ENCODE peak calls at places on chromosome 22, in four cellular contexts. One of them, this sample, is unnamed.

GRCh38 chr22:24230911-24231656 is 13.8 kb downstream of the GGT5 start:
- DNase-seq in BE2C: no peak
- DNase-seq in upper lobe of left lung: peak; percentile 60
- DNase-seq in psoas muscle: no peak
- DNase-seq in this sample: no peak

GRCh38 chr22:35046744-35047462 is 19.1 kb upstream of the ISX start:
- DNase-seq in BE2C: no peak
- DNase-seq in upper lobe of left lung: no peak
- DNase-seq in psoas muscle: no peak
- DNase-seq in this sample: no peak

GRCh38 chr22:42683599-42684283 is 34.5 kb upstream of the CYB5R3 start:
- DNase-seq in BE2C: peak; percentile 55
- DNase-seq in upper lobe of left lung: no peak
- DNase-seq in psoas muscle: peak; percentile 76
- DNase-seq in this sample: no peak

GRCh38 chr22:25629613-25630012 is 65.1 kb downstream of the GRK3 start:
- DNase-seq in BE2C: no peak
- DNase-seq in upper lobe of left lung: no peak
- DNase-seq in psoas muscle: no peak
- DNase-seq in this sample: no peak

GRCh38 chr22:47207387-47207786 is 444.9 kb downstream of the TBC1D22A start:
- DNase-seq in BE2C: no peak
- DNase-seq in upper lobe of left lung: peak; percentile 10
- DNase-seq in psoas muscle: no peak
- DNase-seq in this sample: no peak

GRCh38 chr22:42780070-42780540 is 59.4 kb upstream of the A4GALT start:
- DNase-seq in BE2C: peak; percentile 71
- DNase-seq in upper lobe of left lung: peak; percentile 51
- DNase-seq in psoas muscle: no peak
- DNase-seq in this sample: peak; percentile 98

GRCh38 chr22:25120761-25121212 is 78.9 kb upstream of the CRYBB3 start:
- DNase-seq in BE2C: no peak
- DNase-seq in upper lobe of left lung: peak; percentile 83
- DNase-seq in psoas muscle: no peak
- DNase-seq in this sample: no peak

GRCh38 chr22:47299211-47299878 is 536.9 kb downstream of the TBC1D22A start:
- DNase-seq in BE2C: no peak
- DNase-seq in upper lobe of left lung: no peak
- DNase-seq in psoas muscle: no peak
- DNase-seq in this sample: no peak

GRCh38 chr22:36252754-36253522 is at the start of gene APOL1:
- DNase-seq in BE2C: no peak
- DNase-seq in upper lobe of left lung: peak; percentile 78
- DNase-seq in psoas muscle: no peak
- DNase-seq in this sample: peak; percentile 57

GRCh38 chr22:46984751-46985506 is 222.5 kb downstream of the TBC1D22A start:
- DNase-seq in BE2C: no peak
- DNase-seq in upper lobe of left lung: no peak
- DNase-seq in psoas muscle: no peak
- DNase-seq in this sample: peak; percentile 67

GRCh38 chr22:37161442-37161841 is 11.7 kb upstream of the IL2RB start:
- DNase-seq in BE2C: peak; percentile 61
- DNase-seq in upper lobe of left lung: no peak
- DNase-seq in psoas muscle: no peak
- DNase-seq in this sample: no peak

GRCh38 chr22:36541831-36542391 is 12.9 kb upstream of the EIF3D start:
- DNase-seq in BE2C: peak; percentile 46
- DNase-seq in upper lobe of left lung: no peak
- DNase-seq in psoas muscle: no peak
- DNase-seq in this sample: peak; percentile 87

GRCh38 chr22:31947296-31947695 is 3.0 kb downstream of the YWHAH start:
- DNase-seq in BE2C: no peak
- DNase-seq in upper lobe of left lung: no peak
- DNase-seq in psoas muscle: no peak
- DNase-seq in this sample: peak; percentile 62

GRCh38 chr22:35510481-35510934 is 30.1 kb upstream of the RASD2 start:
- DNase-seq in BE2C: no peak
- DNase-seq in upper lobe of left lung: no peak
- DNase-seq in psoas muscle: no peak
- DNase-seq in this sample: peak; percentile 17

GRCh38 chr22:17368144-17368726 is 1.0 kb upstream of the CECR2 start:
- DNase-seq in BE2C: no peak
- DNase-seq in upper lobe of left lung: no peak
- DNase-seq in psoas muscle: no peak
- DNase-seq in this sample: peak; percentile 17
- H3K4me3 ChIP-seq in BE2C: peak overlapping the region; percentile 23
- H3K4me3 ChIP-seq in upper lobe of left lung: peak overlapping the region; percentile 84
- H3K4me3 ChIP-seq in psoas muscle: peak overlapping the region; percentile 92
- H3K4me3 ChIP-seq in this sample: peak overlapping the region; percentile 48

DNA sequence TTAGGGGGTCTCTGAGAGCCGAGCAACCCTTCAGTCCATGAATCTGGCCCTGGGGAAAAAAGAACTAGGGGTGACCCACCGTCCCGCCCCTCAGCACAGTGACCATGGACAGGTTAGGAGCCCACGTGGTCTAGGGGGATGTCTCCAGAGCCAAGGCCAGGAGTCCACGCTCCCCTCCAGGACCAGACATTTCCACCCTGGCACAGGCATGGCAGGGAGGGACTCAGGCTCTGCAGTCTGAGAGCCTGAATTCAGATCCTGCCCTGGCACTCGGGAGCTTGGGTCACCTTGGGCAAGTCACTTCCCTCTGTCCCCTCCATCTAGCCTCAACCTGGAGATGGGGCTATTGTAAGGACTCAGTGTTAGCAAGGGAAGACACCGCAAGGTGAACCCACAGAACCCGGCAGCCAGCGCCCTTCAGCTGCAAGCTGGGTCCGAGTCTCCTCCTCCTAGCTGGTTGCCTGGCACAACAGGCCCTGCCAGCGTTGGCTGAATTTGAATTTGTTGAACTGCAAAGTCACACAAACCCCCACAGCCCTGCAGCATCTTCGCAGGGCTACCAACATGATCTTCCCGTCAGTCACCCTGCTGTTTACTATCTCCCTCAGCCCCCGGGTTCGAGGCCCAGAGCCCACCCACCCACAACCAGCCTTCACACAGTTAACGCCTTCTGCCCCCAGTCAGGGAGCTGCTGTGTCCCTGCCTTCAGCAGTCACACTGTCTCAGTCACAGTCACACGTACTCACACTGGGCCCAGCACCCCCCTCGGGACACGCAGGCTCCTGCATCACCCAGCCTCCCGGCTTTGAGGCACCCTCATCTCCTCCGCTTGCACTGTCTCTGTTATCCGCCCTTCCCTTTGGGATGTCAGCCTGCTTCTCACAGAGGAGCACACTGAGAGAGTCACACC is 603 bp upstream of the PDGFB start:
- DNase-seq in BE2C: no peak
- DNase-seq in upper lobe of left lung: no peak
- DNase-seq in psoas muscle: no peak
- DNase-seq in this sample: no peak
- H3K4me3 ChIP-seq in BE2C: no peak overlapping the region
- H3K4me3 ChIP-seq in upper lobe of left lung: peak overlapping the region; percentile 64
- H3K4me3 ChIP-seq in psoas muscle: peak overlapping the region; percentile 73
- H3K4me3 ChIP-seq in this sample: no peak overlapping the region

GRCh38 chr22:33050614-33051230 is 7.5 kb downstream of the SYN3 start:
- DNase-seq in BE2C: no peak
- DNase-seq in upper lobe of left lung: no peak
- DNase-seq in psoas muscle: no peak
- DNase-seq in this sample: no peak
- H3K4me3 ChIP-seq in BE2C: no peak overlapping the region
- H3K4me3 ChIP-seq in upper lobe of left lung: no peak overlapping the region
- H3K4me3 ChIP-seq in psoas muscle: no peak overlapping the region
- H3K4me3 ChIP-seq in this sample: no peak overlapping the region

GRCh38 chr22:30306629-30307016 is 17.3 kb upstream of the CASTOR1 start:
- DNase-seq in BE2C: no peak
- DNase-seq in upper lobe of left lung: no peak
- DNase-seq in psoas muscle: no peak
- DNase-seq in this sample: no peak

GRCh38 chr22:30308518-30309230 is 18.1 kb downstream of the TBC1D10A start:
- DNase-seq in BE2C: no peak
- DNase-seq in upper lobe of left lung: no peak
- DNase-seq in psoas muscle: no peak
- DNase-seq in this sample: peak; percentile 65

GRCh38 chr22:30305906-30306628 is 16.8 kb upstream of the CASTOR1 start:
- DNase-seq in BE2C: no peak
- DNase-seq in upper lobe of left lung: no peak
- DNase-seq in psoas muscle: no peak
- DNase-seq in this sample: no peak

GRCh38 chr22:30308096-30308495 is 18.6 kb downstream of the TBC1D10A start:
- DNase-seq in BE2C: no peak
- DNase-seq in upper lobe of left lung: no peak
- DNase-seq in psoas muscle: no peak
- DNase-seq in this sample: no peak

DNA sequence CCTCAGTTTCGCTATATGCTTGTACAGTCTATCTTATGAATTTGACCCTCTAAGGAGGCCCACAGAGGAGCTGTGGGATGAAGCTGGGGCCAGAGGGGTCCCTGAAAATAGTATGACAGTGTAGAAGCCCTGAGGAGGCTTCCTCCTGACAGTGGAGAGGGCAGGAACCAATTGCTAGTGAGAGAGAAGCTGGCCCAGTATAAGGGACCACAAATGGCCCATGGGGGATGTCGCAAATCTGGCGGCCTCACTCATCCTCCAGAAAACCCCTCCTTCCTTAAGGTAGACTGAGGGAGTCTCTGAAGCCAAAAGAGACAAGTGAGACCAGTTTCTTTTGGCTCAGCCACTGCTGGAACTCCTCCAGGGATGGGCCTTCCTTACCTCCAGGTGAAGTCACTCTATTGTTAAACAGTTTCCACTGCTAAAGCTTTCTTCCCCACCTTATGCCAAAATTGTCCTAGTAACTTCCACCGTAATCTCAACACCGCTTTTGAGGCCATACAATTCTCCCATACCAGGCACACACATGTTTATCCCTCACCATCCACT is 17.8 kb upstream of the CASTOR1 start:
- DNase-seq in BE2C: no peak
- DNase-seq in upper lobe of left lung: no peak
- DNase-seq in psoas muscle: no peak
- DNase-seq in this sample: no peak
- H3K4me3 ChIP-seq in BE2C: no peak overlapping the region
- H3K4me3 ChIP-seq in upper lobe of left lung: no peak overlapping the region
- H3K4me3 ChIP-seq in psoas muscle: no peak overlapping the region
- H3K4me3 ChIP-seq in this sample: no peak overlapping the region

DNA sequence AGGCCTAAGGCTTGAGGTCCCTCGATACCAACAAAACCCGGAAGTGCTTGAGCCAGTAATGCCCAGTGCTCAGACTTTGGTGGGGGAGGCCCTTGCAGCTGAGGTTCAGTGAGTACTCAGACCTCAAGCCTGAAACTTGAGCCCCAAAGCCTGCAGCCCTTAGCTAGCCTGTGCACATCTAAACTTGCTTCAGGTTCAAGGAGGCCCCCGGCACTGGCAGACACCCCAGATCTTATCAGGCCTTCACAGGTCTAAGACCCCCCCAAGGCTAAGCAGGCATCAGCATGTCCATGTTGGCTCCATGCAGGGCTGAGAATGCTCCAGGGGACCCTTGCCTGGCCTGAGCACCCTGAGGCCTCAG is 993 bp upstream of the CASTOR1 start:
- DNase-seq in BE2C: no peak
- DNase-seq in upper lobe of left lung: peak; percentile 46
- DNase-seq in psoas muscle: no peak
- DNase-seq in this sample: peak; percentile 46
- H3K4me3 ChIP-seq in BE2C: no peak overlapping the region
- H3K4me3 ChIP-seq in upper lobe of left lung: peak overlapping the region; percentile 98
- H3K4me3 ChIP-seq in psoas muscle: no peak overlapping the region
- H3K4me3 ChIP-seq in this sample: no peak overlapping the region

GRCh38 chr22:23228503-23228902 is 48.2 kb downstream of the BCR start:
- DNase-seq in BE2C: no peak
- DNase-seq in upper lobe of left lung: no peak
- DNase-seq in psoas muscle: no peak
- DNase-seq in this sample: no peak

GRCh38 chr22:23231471-23232093 is 51.3 kb downstream of the BCR start:
- DNase-seq in BE2C: no peak
- DNase-seq in upper lobe of left lung: no peak
- DNase-seq in psoas muscle: no peak
- DNase-seq in this sample: no peak

GRCh38 chr22:23229646-23230045 is 49.3 kb downstream of the BCR start:
- DNase-seq in BE2C: no peak
- DNase-seq in upper lobe of left lung: no peak
- DNase-seq in psoas muscle: no peak
- DNase-seq in this sample: no peak

GRCh38 chr22:23232094-23232905 is 52.0 kb downstream of the BCR start:
- DNase-seq in BE2C: no peak
- DNase-seq in upper lobe of left lung: no peak
- DNase-seq in psoas muscle: no peak
- DNase-seq in this sample: no peak

GRCh38 chr22:23230348-23231068 is 50.2 kb downstream of the BCR start:
- DNase-seq in BE2C: no peak
- DNase-seq in upper lobe of left lung: no peak
- DNase-seq in psoas muscle: no peak
- DNase-seq in this sample: no peak
- H3K4me3 ChIP-seq in BE2C: no peak overlapping the region
- H3K4me3 ChIP-seq in upper lobe of left lung: no peak overlapping the region
- H3K4me3 ChIP-seq in psoas muscle: no peak overlapping the region
- H3K4me3 ChIP-seq in this sample: no peak overlapping the region

GRCh38 chr22:49657974-49658550 is 169.6 kb downstream of the BRD1 start:
- DNase-seq in BE2C: no peak
- DNase-seq in upper lobe of left lung: no peak
- DNase-seq in psoas muscle: no peak
- DNase-seq in this sample: no peak
- H3K4me3 ChIP-seq in BE2C: no peak overlapping the region
- H3K4me3 ChIP-seq in upper lobe of left lung: peak overlapping the region; percentile 64
- H3K4me3 ChIP-seq in psoas muscle: peak overlapping the region; percentile 42
- H3K4me3 ChIP-seq in this sample: no peak overlapping the region

GRCh38 chr22:49925525-49926128 is 7.2 kb downstream of the CRELD2 start:
- DNase-seq in BE2C: no peak
- DNase-seq in upper lobe of left lung: no peak
- DNase-seq in psoas muscle: no peak
- DNase-seq in this sample: no peak
- H3K4me3 ChIP-seq in BE2C: no peak overlapping the region
- H3K4me3 ChIP-seq in upper lobe of left lung: peak overlapping the region; percentile 3
- H3K4me3 ChIP-seq in psoas muscle: no peak overlapping the region
- H3K4me3 ChIP-seq in this sample: no peak overlapping the region

This sample was measured in choroid plexus epithelial cell.